ENCODE peak calls at places on chromosomes 11 and 22, in four cellular contexts. W is mammary epithelial cell; Q is CD4-positive, alpha-beta memory T cell; A is naive thymus-derived CD4-positive, alpha-beta T cell. E is an unnamed sample.

GRCh38 chr11:47216141-47216798 is 1.5 kb downstream of the DDB2 start:
- DNase-seq in W (peak; percentile 81), A (no peak), Q (no peak), E (peak; percentile 45)

GRCh38 chr11:72521672-72522071 is 87.3 kb upstream of the CLPB start:
- DNase-seq in W (no peak), Q (no peak), A (no peak), E (no peak)

GRCh38 chr11:93908689-93909088 is 58.3 kb upstream of the VSTM5 start:
- DNase-seq in W (peak; percentile 76), Q (no peak), A (no peak), E (peak; percentile 61)

GRCh38 chr22:43883719-43884415 is 7.9 kb downstream of the PNPLA5 start:
- DNase-seq in Q (no peak), A (no peak), W (no peak), E (no peak)

GRCh38 chr22:22930571-22931556 is 43.2 kb downstream of the IGLL5 start:
- DNase-seq in Q (no peak), A (no peak), W (no peak), E (no peak)

GRCh38 chr11:69992943-69993694 is 85.0 kb upstream of the ANO1 start:
- DNase-seq in A (no peak), W (peak; percentile 43), Q (no peak), E (no peak)

GRCh38 chr11:79081441-79082124 is 359.2 kb downstream of the TENM4 start:
- DNase-seq in W (no peak), Q (no peak), A (no peak), E (no peak)

GRCh38 chr11:7511405-7511804 is 2.4 kb upstream of the PPFIBP2 start:
- DNase-seq in W (no peak), A (no peak), Q (no peak), E (no peak)

GRCh38 chr22:30606455-30607299 is at the start of gene TCN2:
- DNase-seq in Q (peak; percentile 18), W (peak; percentile 64), A (peak; percentile 8), E (peak; percentile 62)

GRCh38 chr11:37642321-37642720 is 1044.3 kb upstream of the RAG2 start:
- DNase-seq in W (no peak), A (no peak), Q (no peak), E (no peak)

GRCh38 chr11:133918606-133919260 is 38.0 kb downstream of the IGSF9B start:
- DNase-seq in A (no peak), W (no peak), Q (no peak), E (no peak)

GRCh38 chr11:17476317-17477083 is at the start of gene ABCC8:
- DNase-seq in Q (no peak), A (no peak), W (peak; percentile 15), E (no peak)

GRCh38 chr22:48143856-48144255 is 1381.4 kb downstream of the TBC1D22A start:
- DNase-seq in Q (no peak), A (no peak), W (no peak), E (no peak)

GRCh38 chr11:131696584-131697120 is 326.2 kb downstream of the NTM start:
- DNase-seq in W (no peak), Q (no peak), A (no peak), E (no peak)

GRCh38 chr11:129881570-129882170 is 13.7 kb downstream of the NFRKB start:
- DNase-seq in Q (no peak), W (peak; percentile 17), A (peak; percentile 24), E (no peak)

GRCh38 chr11:67649634-67650540 is 643 bp downstream of the ACY3 start:
- DNase-seq in Q (no peak), W (no peak), A (no peak), E (no peak)

GRCh38 chr11:58922475-58922874 is 16.8 kb upstream of the GLYATL1 start:
- DNase-seq in W (no peak), Q (no peak), A (no peak), E (no peak)

GRCh38 chr22:30640361-30640760 is 4.8 kb downstream of the SLC35E4 start:
- DNase-seq in A (no peak), Q (no peak), W (no peak), E (no peak)

GRCh38 chr11:2472428-2473186 is 27.8 kb downstream of the KCNQ1 start:
- DNase-seq in W (no peak), A (no peak), Q (no peak), E (no peak)

GRCh38 chr22:29031236-29031982 is 30.2 kb downstream of the C22orf31 start:
- DNase-seq in A (no peak), Q (no peak), W (peak; percentile 96), E (peak; percentile 95)

GRCh38 chr22:46149998-46150549 is at the start of gene PPARA:
- DNase-seq in A (peak; percentile 63), Q (peak; percentile 80), W (peak; percentile 59), E (no peak)

GRCh38 chr22:44975444-44976262 is 34.2 kb downstream of the PHF21B start:
- DNase-seq in W (peak; percentile 68), Q (peak; percentile 14), A (no peak), E (peak; percentile 24)

GRCh38 chr22:43326342-43326825 is 16.8 kb downstream of the SCUBE1 start:
- DNase-seq in Q (no peak), W (no peak), A (no peak), E (no peak)

GRCh38 chr22:24112188-24112587 is 69.1 kb upstream of the SUSD2 start:
- DNase-seq in Q (no peak), W (peak; percentile 72), A (no peak), E (no peak)

DNA sequence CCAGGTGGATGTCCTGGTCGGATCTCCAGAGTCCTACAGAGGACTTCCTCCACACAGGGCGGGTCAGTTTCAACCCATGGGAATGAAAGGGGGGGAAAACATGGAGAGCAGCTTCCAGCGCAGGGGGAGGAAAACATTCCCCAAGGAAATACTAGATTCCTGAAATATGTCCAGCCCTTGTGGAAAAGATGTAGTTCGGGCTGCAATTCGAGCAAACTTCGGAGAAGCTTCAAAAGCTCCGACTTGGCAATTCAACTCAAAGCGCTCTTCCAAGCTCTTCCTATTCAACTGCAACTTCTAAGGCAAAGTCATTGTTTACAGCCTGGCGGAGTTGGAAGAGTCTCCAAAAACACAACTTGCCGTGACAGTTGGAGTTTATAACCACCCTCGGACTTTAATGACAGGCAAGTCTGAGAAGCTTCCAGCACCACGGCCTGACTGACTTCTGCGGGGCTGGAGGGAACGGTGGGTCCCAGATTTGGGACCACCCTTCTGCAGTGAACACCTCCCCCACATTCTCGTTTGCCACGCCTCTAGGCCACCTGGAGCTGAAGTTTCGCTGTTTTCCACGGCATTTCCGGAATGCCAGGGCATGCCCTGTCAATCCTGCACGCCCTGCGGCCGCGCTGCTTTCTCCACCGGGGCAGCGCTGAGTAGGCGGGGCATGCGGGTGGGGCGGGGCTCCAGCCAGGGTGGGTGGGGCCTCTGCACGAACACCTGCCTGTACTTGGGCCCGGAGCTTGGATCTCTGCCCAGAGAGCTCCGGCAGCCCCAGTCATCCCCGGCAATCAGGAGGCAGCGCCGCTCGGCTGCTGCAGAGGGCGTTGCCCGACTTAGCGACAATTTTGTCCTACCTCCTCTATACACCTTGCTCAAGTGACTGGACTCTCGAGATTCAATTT is 49.0 kb upstream of the BIRC3 start:
- DNase-seq in A (peak; percentile 75), W (peak; percentile 95), Q (peak; percentile 83), E (no peak)
- H3K4me3 ChIP-seq in A (peak overlapping the region; percentile 59), W (peak overlapping the region; percentile 56), Q (peak overlapping the region; percentile 49), E (peak overlapping the region; percentile 37)

GRCh38 chr22:37177755-37178154 is 10.3 kb downstream of the C1QTNF6 start:
- DNase-seq in W (no peak), A (no peak), Q (no peak), E (no peak)

GRCh38 chr22:37177221-37177620 is 10.8 kb downstream of the C1QTNF6 start:
- DNase-seq in A (no peak), Q (no peak), W (no peak), E (no peak)

GRCh38 chr22:37179622-37180420 is 8.2 kb downstream of the C1QTNF6 start:
- DNase-seq in A (no peak), Q (no peak), W (no peak), E (no peak)

GRCh38 chr22:37179126-37179470 is 8.9 kb downstream of the C1QTNF6 start:
- DNase-seq in W (no peak), A (no peak), Q (no peak), E (no peak)

GRCh38 chr22:37178350-37179125 is 9.5 kb downstream of the C1QTNF6 start:
- DNase-seq in W (no peak), Q (no peak), A (no peak), E (no peak)
- H3K4me3 ChIP-seq in W (no peak overlapping the region), Q (no peak overlapping the region), A (no peak overlapping the region), E (no peak overlapping the region)

GRCh38 chr11:36451045-36451444 is 59.0 kb downstream of the TRAF6 start:
- DNase-seq in Q (no peak), A (no peak), W (no peak), E (no peak)

GRCh38 chr11:36451681-36452080 is 58.4 kb downstream of the TRAF6 start:
- DNase-seq in W (no peak), Q (no peak), A (no peak), E (no peak)

GRCh38 chr11:36452231-36452630 is 57.8 kb downstream of the TRAF6 start:
- DNase-seq in A (no peak), Q (no peak), W (peak; percentile 19), E (no peak)

GRCh38 chr11:36449566-36450390 is 60.3 kb downstream of the TRAF6 start:
- DNase-seq in Q (no peak), W (no peak), A (no peak), E (no peak)

GRCh38 chr11:36450391-36450714 is 59.7 kb downstream of the TRAF6 start:
- DNase-seq in Q (no peak), A (no peak), W (no peak), E (no peak)
- H3K4me3 ChIP-seq in Q (no peak overlapping the region), A (peak overlapping the region; percentile 56), W (no peak overlapping the region), E (no peak overlapping the region)

GRCh38 chr22:37334461-37334858 is 52.2 kb downstream of the CYTH4 start:
- DNase-seq in Q (no peak), W (no peak), A (no peak), E (no peak)
- H3K4me3 ChIP-seq in Q (no peak overlapping the region), W (no peak overlapping the region), A (no peak overlapping the region), E (peak overlapping the region; percentile 3)